ENCODE peak calls at places on chromosomes 16 and 17, in ten cellular contexts. O, X, B, Q, D, V, N, M, E and F are unnamed samples.

GRCh38 chr17:81665205-81666091 is 957 bp downstream of the OXLD1 start:
- DNase-seq in O (no peak), X (no peak), B (peak; percentile 15), Q (no peak), D (peak; percentile 60), V (no peak), N (no peak), M (no peak), E (no peak), F (no peak)

GRCh38 chr16:53504161-53504663 is 1.2 kb upstream of the AKTIP start:
- DNase-seq in O (peak; percentile 55), X (peak; percentile 47), B (peak; percentile 61), Q (no peak), D (no peak), V (peak; percentile 65), N (peak; percentile 84), M (peak; percentile 68), E (peak; percentile 48), F (peak; percentile 61)

GRCh38 chr16:27698266-27698665 is 148.3 kb downstream of the KATNIP start:
- DNase-seq in O (no peak), X (no peak), B (no peak), Q (no peak), D (no peak), V (no peak), N (peak; percentile 44), M (no peak), E (no peak), F (no peak)

GRCh38 chr16:56048425-56049100 is 142.7 kb upstream of the GNAO1 start:
- DNase-seq in O (no peak), X (no peak), B (no peak), Q (no peak), D (peak; percentile 25), V (no peak), N (no peak), M (no peak), E (no peak), F (no peak)

GRCh38 chr16:27217256-27217655 is 13.9 kb downstream of the KDM8 start:
- DNase-seq in O (no peak), X (no peak), B (peak; percentile 82), Q (no peak), D (no peak), V (no peak), N (no peak), M (no peak), E (no peak), F (no peak)

GRCh38 chr17:66474810-66475497 is 172.5 kb downstream of the PRKCA start:
- DNase-seq in O (no peak), X (no peak), B (no peak), Q (no peak), D (no peak), V (no peak), N (no peak), M (no peak), E (no peak), F (no peak)

GRCh38 chr16:73671102-73671501 is 623.2 kb upstream of the ZFHX3 start:
- DNase-seq in O (no peak), X (no peak), B (no peak), Q (no peak), D (no peak), V (no peak), N (no peak), M (no peak), E (no peak), F (no peak)

GRCh38 chr17:40727447-40728231 is 24.1 kb upstream of the KRT24 start:
- DNase-seq in O (no peak), X (no peak), B (no peak), Q (no peak), D (no peak), V (no peak), N (no peak), M (no peak), E (peak; percentile 47), F (no peak)

DNA sequence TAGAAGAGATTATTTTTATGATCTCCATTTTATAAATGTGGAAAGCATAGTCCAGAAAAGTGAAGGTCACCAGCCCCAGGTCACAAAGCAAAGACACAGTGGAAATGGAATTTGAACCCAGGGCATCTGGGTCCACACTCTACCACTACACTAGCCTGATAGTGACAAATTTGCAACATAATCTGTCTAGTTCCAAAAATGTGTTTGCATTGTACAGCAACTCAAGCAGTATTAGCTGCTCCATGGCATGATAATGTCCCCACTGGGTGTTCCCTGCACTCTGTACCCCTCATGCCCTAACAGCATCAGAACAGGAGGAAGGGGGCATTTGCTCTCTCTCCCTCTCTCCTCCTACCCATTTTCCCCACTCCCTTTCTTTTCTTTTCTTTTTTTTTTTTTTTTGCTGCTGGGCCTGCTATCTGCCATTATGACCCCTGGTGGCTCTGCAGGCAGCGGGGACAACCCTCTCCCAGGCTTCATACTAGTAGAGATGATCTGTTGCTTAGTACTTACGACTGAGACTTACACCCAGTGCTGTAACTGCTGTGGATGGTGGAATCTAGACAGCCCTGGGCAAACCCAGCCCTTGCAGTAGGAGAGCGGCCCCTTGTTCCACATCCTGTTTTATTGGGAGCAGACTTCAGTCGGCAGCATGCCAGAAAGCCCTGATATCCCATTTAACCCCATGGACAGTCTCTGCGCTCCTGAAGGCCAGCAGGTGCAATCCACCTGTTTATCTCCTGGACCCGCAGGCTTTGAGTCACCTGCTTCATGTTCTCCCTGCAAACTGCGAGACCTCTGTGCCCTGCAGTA is 306.3 kb downstream of the SOX9 start:
- DNase-seq in O (no peak), X (no peak), B (no peak), Q (no peak), D (no peak), V (peak; percentile 63), N (no peak), M (no peak), E (no peak), F (no peak)
- H3K27ac ChIP-seq in O (no peak overlapping the region), X (no peak overlapping the region), B (no peak overlapping the region), Q (no peak overlapping the region), D (no peak overlapping the region), V (peak overlapping the region; percentile 0), N (no peak overlapping the region), M (no peak overlapping the region), E (no peak overlapping the region), F (no peak overlapping the region)

GRCh38 chr17:19284005-19284959 is 47.1 kb downstream of the EPN2 start:
- DNase-seq in O (no peak), X (no peak), B (no peak), Q (no peak), D (no peak), V (no peak), N (no peak), M (no peak), E (no peak), F (no peak)

GRCh38 chr17:19286751-19287341 is 49.7 kb downstream of the EPN2 start:
- DNase-seq in O (no peak), X (no peak), B (no peak), Q (no peak), D (no peak), V (no peak), N (no peak), M (no peak), E (no peak), F (no peak)

GRCh38 chr17:19288453-19288852 is 51.3 kb downstream of the EPN2 start:
- DNase-seq in O (no peak), X (no peak), B (no peak), Q (no peak), D (no peak), V (no peak), N (no peak), M (no peak), E (no peak), F (no peak)

GRCh38 chr17:19287651-19288050 is 50.5 kb downstream of the EPN2 start:
- DNase-seq in O (no peak), X (no peak), B (no peak), Q (no peak), D (no peak), V (no peak), N (no peak), M (no peak), E (no peak), F (no peak)

GRCh38 chr17:19285218-19285900 is 48.2 kb downstream of the EPN2 start:
- DNase-seq in O (no peak), X (no peak), B (no peak), Q (no peak), D (no peak), V (no peak), N (no peak), M (no peak), E (no peak), F (no peak)
- H3K27ac ChIP-seq in O (no peak overlapping the region), X (peak overlapping the region; percentile 50), B (no peak overlapping the region), Q (no peak overlapping the region), D (no peak overlapping the region), V (no peak overlapping the region), N (peak overlapping the region; percentile 47), M (no peak overlapping the region), E (no peak overlapping the region), F (peak overlapping the region; percentile 2)

GRCh38 chr17:11554542-11554941 is 43.7 kb upstream of the DNAH9 start:
- DNase-seq in O (no peak), X (no peak), B (no peak), Q (no peak), D (no peak), V (no peak), N (no peak), M (no peak), E (no peak), F (no peak)

GRCh38 chr17:11553135-11553534 is 45.1 kb upstream of the DNAH9 start:
- DNase-seq in O (no peak), X (no peak), B (no peak), Q (no peak), D (no peak), V (no peak), N (no peak), M (no peak), E (no peak), F (no peak)

GRCh38 chr17:11557727-11558452 is 40.4 kb upstream of the DNAH9 start:
- DNase-seq in O (no peak), X (no peak), B (no peak), Q (no peak), D (no peak), V (no peak), N (no peak), M (no peak), E (no peak), F (no peak)

GRCh38 chr17:11554042-11554441 is 44.2 kb upstream of the DNAH9 start:
- DNase-seq in O (no peak), X (no peak), B (no peak), Q (no peak), D (no peak), V (no peak), N (no peak), M (no peak), E (no peak), F (no peak)

GRCh38 chr17:11555530-11555929 is 42.7 kb upstream of the DNAH9 start:
- DNase-seq in O (no peak), X (no peak), B (no peak), Q (no peak), D (no peak), V (no peak), N (no peak), M (no peak), E (no peak), F (no peak)
- H3K27ac ChIP-seq in O (no peak overlapping the region), X (no peak overlapping the region), B (no peak overlapping the region), Q (no peak overlapping the region), D (no peak overlapping the region), V (no peak overlapping the region), N (no peak overlapping the region), M (no peak overlapping the region), E (no peak overlapping the region), F (no peak overlapping the region)

GRCh38 chr16:61926766-61927165 is 109.5 kb downstream of the CDH8 start:
- DNase-seq in O (no peak), X (no peak), B (peak; percentile 65), Q (no peak), D (no peak), V (no peak), N (no peak), M (no peak), E (no peak), F (no peak)

GRCh38 chr16:61921373-61921772 is 114.9 kb downstream of the CDH8 start:
- DNase-seq in O (no peak), X (no peak), B (no peak), Q (no peak), D (no peak), V (no peak), N (no peak), M (no peak), E (no peak), F (no peak)

GRCh38 chr16:61923629-61924028 is 112.6 kb downstream of the CDH8 start:
- DNase-seq in O (no peak), X (no peak), B (no peak), Q (no peak), D (no peak), V (no peak), N (no peak), M (no peak), E (no peak), F (no peak)
- H3K27ac ChIP-seq in O (no peak overlapping the region), X (no peak overlapping the region), B (no peak overlapping the region), Q (no peak overlapping the region), D (no peak overlapping the region), V (no peak overlapping the region), N (no peak overlapping the region), M (no peak overlapping the region), E (no peak overlapping the region), F (no peak overlapping the region)